ENCODE peak calls at places on chromosomes 4 and X, in five cellular contexts. One of them, this sample, is unnamed.

GRCh38 chr4:115906428-115906827 is 793.0 kb upstream of the NDST4 start:
- DNase-seq in GM12864: no peak
- DNase-seq in mucosa of descending colon: no peak
- DNase-seq in heart left ventricle: no peak
- DNase-seq in foreskin fibroblast: no peak
- DNase-seq in this sample: no peak

GRCh38 chr4:121191351-121191750 is 27.2 kb upstream of the TNIP3 start:
- DNase-seq in heart left ventricle: no peak
- DNase-seq in foreskin fibroblast: no peak
- DNase-seq in GM12864: no peak
- DNase-seq in mucosa of descending colon: no peak
- DNase-seq in this sample: no peak

GRCh38 chrX:14497184-14497666 is 32.1 kb upstream of the GLRA2 start:
- DNase-seq in GM12864: peak; percentile 4
- DNase-seq in heart left ventricle: no peak
- DNase-seq in mucosa of descending colon: peak; percentile 7
- DNase-seq in foreskin fibroblast: peak; percentile 32
- DNase-seq in this sample: peak; percentile 31

GRCh38 chrX:134377537-134377936 is 82.4 kb upstream of the HPRT1 start:
- DNase-seq in foreskin fibroblast: peak; percentile 54
- DNase-seq in mucosa of descending colon: peak; percentile 28
- DNase-seq in heart left ventricle: no peak
- DNase-seq in GM12864: peak; percentile 41
- DNase-seq in this sample: peak; percentile 68

GRCh38 chr4:43325220-43325967 is 432.9 kb downstream of the GRXCR1 start:
- DNase-seq in foreskin fibroblast: no peak
- DNase-seq in mucosa of descending colon: no peak
- DNase-seq in GM12864: no peak
- DNase-seq in heart left ventricle: no peak
- DNase-seq in this sample: peak; percentile 20

GRCh38 chrX:44748014-44748413 is 95.8 kb upstream of the DUSP21 start:
- DNase-seq in foreskin fibroblast: peak; percentile 9
- DNase-seq in mucosa of descending colon: no peak
- DNase-seq in heart left ventricle: no peak
- DNase-seq in GM12864: no peak
- DNase-seq in this sample: no peak

GRCh38 chr4:3041192-3042142 is 32.9 kb downstream of the HTT-AS start:
- DNase-seq in GM12864: no peak
- DNase-seq in mucosa of descending colon: peak; percentile 64
- DNase-seq in foreskin fibroblast: peak; percentile 81
- DNase-seq in heart left ventricle: peak; percentile 81
- DNase-seq in this sample: peak; percentile 81

GRCh38 chr4:4759233-4759632 is 100.2 kb upstream of the MSX1 start:
- DNase-seq in heart left ventricle: no peak
- DNase-seq in mucosa of descending colon: no peak
- DNase-seq in foreskin fibroblast: no peak
- DNase-seq in GM12864: no peak
- DNase-seq in this sample: no peak

GRCh38 chrX:136125106-136125505 is 22.2 kb upstream of the FHL1 start:
- DNase-seq in GM12864: no peak
- DNase-seq in heart left ventricle: no peak
- DNase-seq in foreskin fibroblast: no peak
- DNase-seq in mucosa of descending colon: no peak
- DNase-seq in this sample: no peak

GRCh38 chr4:25172964-25173917 is 13.0 kb upstream of the SEPSECS start:
- DNase-seq in mucosa of descending colon: peak; percentile 30
- DNase-seq in heart left ventricle: peak; percentile 37
- DNase-seq in GM12864: no peak
- DNase-seq in foreskin fibroblast: peak; percentile 97
- DNase-seq in this sample: peak; percentile 15

GRCh38 chr4:55545133-55545532 is 1.6 kb downstream of the CLOCK start:
- DNase-seq in mucosa of descending colon: no peak
- DNase-seq in foreskin fibroblast: peak; percentile 28
- DNase-seq in heart left ventricle: no peak
- DNase-seq in GM12864: no peak
- DNase-seq in this sample: no peak

GRCh38 chrX:25343060-25343459 is 327.3 kb upstream of the ARX start:
- DNase-seq in heart left ventricle: no peak
- DNase-seq in GM12864: no peak
- DNase-seq in mucosa of descending colon: no peak
- DNase-seq in foreskin fibroblast: no peak
- DNase-seq in this sample: no peak

GRCh38 chr4:89259435-89260028 is 48.1 kb downstream of the GPRIN3 start:
- DNase-seq in heart left ventricle: no peak
- DNase-seq in foreskin fibroblast: no peak
- DNase-seq in mucosa of descending colon: no peak
- DNase-seq in GM12864: no peak
- DNase-seq in this sample: no peak

GRCh38 chr4:181147421-181147951 is 1095.7 kb upstream of the TENM3 start:
- DNase-seq in heart left ventricle: no peak
- DNase-seq in GM12864: no peak
- DNase-seq in foreskin fibroblast: no peak
- DNase-seq in mucosa of descending colon: no peak
- DNase-seq in this sample: no peak

GRCh38 chrX:102516314-102516936 is at the start of gene TMSB15A:
- DNase-seq in mucosa of descending colon: peak; percentile 67
- DNase-seq in foreskin fibroblast: peak; percentile 70
- DNase-seq in heart left ventricle: peak; percentile 75
- DNase-seq in GM12864: no peak
- DNase-seq in this sample: no peak

GRCh38 chr4:20760053-20760452 is 59.8 kb downstream of the PACRGL start:
- DNase-seq in foreskin fibroblast: no peak
- DNase-seq in mucosa of descending colon: no peak
- DNase-seq in heart left ventricle: no peak
- DNase-seq in GM12864: no peak
- DNase-seq in this sample: peak; percentile 7

GRCh38 chr4:121072836-121073362 is 564 bp upstream of the NDNF start:
- DNase-seq in GM12864: no peak
- DNase-seq in heart left ventricle: peak; percentile 25
- DNase-seq in foreskin fibroblast: peak; percentile 45
- DNase-seq in mucosa of descending colon: peak; percentile 40
- DNase-seq in this sample: no peak

GRCh38 chr4:118921736-118922135 is 33.1 kb downstream of the SYNPO2 start:
- DNase-seq in heart left ventricle: no peak
- DNase-seq in mucosa of descending colon: no peak
- DNase-seq in foreskin fibroblast: no peak
- DNase-seq in GM12864: no peak
- DNase-seq in this sample: no peak

GRCh38 chr4:76799139-76799538 is 98.8 kb downstream of the SOWAHB start:
- DNase-seq in foreskin fibroblast: no peak
- DNase-seq in mucosa of descending colon: no peak
- DNase-seq in heart left ventricle: no peak
- DNase-seq in GM12864: no peak
- DNase-seq in this sample: peak; percentile 19

GRCh38 chr4:20890752-20891151 is 190.5 kb downstream of the PACRGL start:
- DNase-seq in GM12864: no peak
- DNase-seq in heart left ventricle: no peak
- DNase-seq in mucosa of descending colon: no peak
- DNase-seq in foreskin fibroblast: peak; percentile 28
- DNase-seq in this sample: no peak

GRCh38 chr4:156169011-156169410 is 215.3 kb upstream of the CTSO start:
- DNase-seq in foreskin fibroblast: peak; percentile 95
- DNase-seq in mucosa of descending colon: peak; percentile 4
- DNase-seq in heart left ventricle: peak; percentile 39
- DNase-seq in GM12864: no peak
- DNase-seq in this sample: peak; percentile 60

GRCh38 chrX:41452972-41453371 is 5.8 kb downstream of the NYX start:
- DNase-seq in GM12864: no peak
- DNase-seq in foreskin fibroblast: peak; percentile 64
- DNase-seq in heart left ventricle: no peak
- DNase-seq in mucosa of descending colon: no peak
- DNase-seq in this sample: no peak

GRCh38 chrX:21735038-21735752 is 22.7 kb downstream of the SMPX start:
- DNase-seq in heart left ventricle: no peak
- DNase-seq in GM12864: no peak
- DNase-seq in foreskin fibroblast: peak; percentile 40
- DNase-seq in mucosa of descending colon: no peak
- DNase-seq in this sample: no peak

GRCh38 chr4:153039542-153040185 is 103.5 kb downstream of the FHDC1 start:
- DNase-seq in mucosa of descending colon: no peak
- DNase-seq in heart left ventricle: no peak
- DNase-seq in foreskin fibroblast: no peak
- DNase-seq in GM12864: no peak
- DNase-seq in this sample: no peak

GRCh38 chr4:128228021-128228571 is 59.5 kb downstream of the PGRMC2 start:
- DNase-seq in foreskin fibroblast: peak; percentile 47
- DNase-seq in heart left ventricle: no peak
- DNase-seq in mucosa of descending colon: no peak
- DNase-seq in GM12864: no peak
- DNase-seq in this sample: no peak

GRCh38 chrX:132622130-132622529 is 133.3 kb upstream of the MBNL3 start:
- DNase-seq in heart left ventricle: no peak
- DNase-seq in foreskin fibroblast: peak; percentile 43
- DNase-seq in GM12864: no peak
- DNase-seq in mucosa of descending colon: no peak
- DNase-seq in this sample: no peak

GRCh38 chrX:18406531-18407266 is 18.7 kb upstream of the CDKL5 start:
- DNase-seq in GM12864: no peak
- DNase-seq in mucosa of descending colon: no peak
- DNase-seq in foreskin fibroblast: peak; percentile 28
- DNase-seq in heart left ventricle: no peak
- DNase-seq in this sample: no peak

GRCh38 chrX:49001521-49002090 is 458 bp downstream of the GRIPAP1 start:
- DNase-seq in heart left ventricle: no peak
- DNase-seq in foreskin fibroblast: peak; percentile 58
- DNase-seq in GM12864: peak; percentile 26
- DNase-seq in mucosa of descending colon: peak; percentile 10
- DNase-seq in this sample: peak; percentile 70

GRCh38 chrX:40368611-40369061 is 212.1 kb upstream of the ATP6AP2 start:
- DNase-seq in mucosa of descending colon: no peak
- DNase-seq in foreskin fibroblast: no peak
- DNase-seq in GM12864: no peak
- DNase-seq in heart left ventricle: no peak
- DNase-seq in this sample: no peak
- H3K4me3 ChIP-seq in mucosa of descending colon: no peak overlapping the region
- H3K4me3 ChIP-seq in foreskin fibroblast: no peak overlapping the region
- H3K4me3 ChIP-seq in GM12864: no peak overlapping the region
- H3K4me3 ChIP-seq in heart left ventricle: no peak overlapping the region
- H3K4me3 ChIP-seq in this sample: no peak overlapping the region

GRCh38 chrX:144612076-144612475 is 635.2 kb upstream of the SPANXN1 start:
- DNase-seq in mucosa of descending colon: no peak
- DNase-seq in foreskin fibroblast: no peak
- DNase-seq in GM12864: no peak
- DNase-seq in heart left ventricle: no peak
- DNase-seq in this sample: no peak

GRCh38 chrX:144616317-144616716 is 631.0 kb upstream of the SPANXN1 start:
- DNase-seq in foreskin fibroblast: no peak
- DNase-seq in GM12864: no peak
- DNase-seq in heart left ventricle: no peak
- DNase-seq in mucosa of descending colon: no peak
- DNase-seq in this sample: no peak
- TF ChIP-seq CTCF in foreskin fibroblast: no peak
- TF ChIP-seq CTCF in GM12864: no peak
- TF ChIP-seq CTCF in heart left ventricle: no peak
- TF ChIP-seq CTCF in mucosa of descending colon: no peak
- TF ChIP-seq CTCF in this sample: no peak

GRCh38 chr4:183185018-183185417 is 86.0 kb downstream of the WWC2 start:
- DNase-seq in heart left ventricle: no peak
- DNase-seq in GM12864: peak; percentile 5
- DNase-seq in foreskin fibroblast: no peak
- DNase-seq in mucosa of descending colon: no peak
- DNase-seq in this sample: peak; percentile 22

GRCh38 chr4:183180621-183181020 is 81.6 kb downstream of the WWC2 start:
- DNase-seq in mucosa of descending colon: no peak
- DNase-seq in GM12864: no peak
- DNase-seq in foreskin fibroblast: no peak
- DNase-seq in heart left ventricle: no peak
- DNase-seq in this sample: no peak

GRCh38 chr4:183181081-183181480 is 82.0 kb downstream of the WWC2 start:
- DNase-seq in heart left ventricle: no peak
- DNase-seq in foreskin fibroblast: no peak
- DNase-seq in GM12864: no peak
- DNase-seq in mucosa of descending colon: no peak
- DNase-seq in this sample: no peak

GRCh38 chr4:183183906-183184535 is 85.0 kb downstream of the WWC2 start:
- DNase-seq in heart left ventricle: no peak
- DNase-seq in GM12864: no peak
- DNase-seq in mucosa of descending colon: no peak
- DNase-seq in foreskin fibroblast: no peak
- DNase-seq in this sample: no peak

GRCh38 chr4:183182873-183183725 is 84.0 kb downstream of the WWC2 start:
- DNase-seq in heart left ventricle: no peak
- DNase-seq in mucosa of descending colon: no peak
- DNase-seq in GM12864: no peak
- DNase-seq in foreskin fibroblast: peak; percentile 87
- DNase-seq in this sample: peak; percentile 21
- H3K4me3 ChIP-seq in heart left ventricle: no peak overlapping the region
- H3K4me3 ChIP-seq in mucosa of descending colon: no peak overlapping the region
- H3K4me3 ChIP-seq in GM12864: no peak overlapping the region
- H3K4me3 ChIP-seq in foreskin fibroblast: no peak overlapping the region
- H3K4me3 ChIP-seq in this sample: no peak overlapping the region

GRCh38 chr4:70902577-70903281 is 560 bp downstream of the MOB1B start:
- DNase-seq in GM12864: no peak
- DNase-seq in foreskin fibroblast: peak; percentile 61
- DNase-seq in heart left ventricle: no peak
- DNase-seq in mucosa of descending colon: no peak
- DNase-seq in this sample: no peak

GRCh38 chr4:70901607-70901983 is 574 bp upstream of the MOB1B start:
- DNase-seq in GM12864: no peak
- DNase-seq in mucosa of descending colon: no peak
- DNase-seq in foreskin fibroblast: peak; percentile 24
- DNase-seq in heart left ventricle: no peak
- DNase-seq in this sample: peak; percentile 8

GRCh38 chr4:70903282-70903603 is 1.1 kb downstream of the MOB1B start:
- DNase-seq in heart left ventricle: no peak
- DNase-seq in foreskin fibroblast: peak; percentile 45
- DNase-seq in GM12864: no peak
- DNase-seq in mucosa of descending colon: peak; percentile 20
- DNase-seq in this sample: peak; percentile 10

DNA sequence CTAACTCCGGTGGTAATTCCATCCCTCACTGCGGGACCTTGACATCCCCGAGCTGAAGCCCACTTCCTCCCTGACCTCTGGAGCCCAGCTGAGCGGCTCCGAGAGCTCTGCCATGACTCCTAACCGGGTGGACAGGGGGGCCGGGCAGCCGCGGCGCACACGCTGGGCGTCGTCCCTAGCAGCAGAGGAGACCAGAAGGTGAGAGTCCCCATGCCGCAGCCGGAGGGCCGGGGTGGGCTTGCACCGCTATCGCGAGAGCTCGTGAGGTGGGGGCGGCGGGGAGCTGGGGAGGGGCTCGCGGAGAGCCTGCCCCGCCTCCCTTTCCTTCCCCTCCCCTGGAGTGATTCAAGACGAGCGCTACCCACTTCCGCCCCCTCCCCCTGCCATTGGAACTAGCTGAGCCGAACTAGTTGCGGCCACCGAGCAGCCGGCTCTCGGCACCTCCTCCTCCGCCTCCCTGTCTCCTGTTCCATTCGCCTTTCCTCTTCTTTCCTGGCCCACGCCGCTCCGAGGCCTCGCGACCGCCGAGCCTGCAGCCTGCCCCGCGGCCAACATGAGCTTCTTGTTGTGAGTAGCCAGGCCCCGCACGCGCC is at the start of gene MOB1B:
- DNase-seq in mucosa of descending colon: peak; percentile 91
- DNase-seq in GM12864: peak; percentile 45
- DNase-seq in foreskin fibroblast: peak; percentile 93
- DNase-seq in heart left ventricle: peak; percentile 93
- DNase-seq in this sample: peak; percentile 90
- TF ChIP-seq CTCF in mucosa of descending colon: no peak
- TF ChIP-seq CTCF in GM12864: peak; percentile 35
- TF ChIP-seq CTCF in foreskin fibroblast: peak; percentile 9
- TF ChIP-seq CTCF in heart left ventricle: peak; percentile 50
- TF ChIP-seq CTCF in this sample: peak; percentile 34